ENCODE peak calls at places on chromosomes 7 and 10, in five cellular contexts. O is A549, C is lower lobe of right lung, P is cardiac fibroblast, J is ovary. E is an unnamed sample.

GRCh38 chr10:85864173-85864549 is 502.4 kb downstream of the GRID1 start:
- DNase-seq in P (no peak), C (no peak), O (no peak), J (no peak), E (no peak)

GRCh38 chr10:49542353-49542752 is 3.4 kb upstream of the ERCC6 start:
- DNase-seq in C (no peak), J (no peak), P (no peak), O (no peak), E (no peak)

GRCh38 chr10:44858988-44859387 is 52.1 kb upstream of the TMEM72 start:
- DNase-seq in C (no peak), O (no peak), J (no peak), P (peak), E (no peak)

GRCh38 chr7:131493559-131493958 is 62.9 kb downstream of the PODXL start:
- DNase-seq in J (no peak), C (no peak), O (no peak), P (no peak), E (no peak)

GRCh38 chr10:114550756-114551290 is 107.3 kb downstream of the ABLIM1 start:
- DNase-seq in C (no peak), O (peak), J (no peak), P (peak), E (peak)

GRCh38 chr7:154841731-154842331 is 161.1 kb downstream of the PAXIP1 start:
- DNase-seq in J (no peak), C (no peak), P (no peak), O (no peak), E (no peak)

GRCh38 chr7:157477550-157478212 is 140.9 kb downstream of the DNAJB6 start:
- DNase-seq in O (no peak), C (no peak), J (no peak), P (no peak), E (no peak)

GRCh38 chr7:30201921-30202320 is 67.1 kb downstream of the MTURN start:
- DNase-seq in C (no peak), O (no peak), J (no peak), P (no peak), E (no peak)

GRCh38 chr10:61124748-61125147 is 180.8 kb upstream of the RHOBTB1 start:
- DNase-seq in P (no peak), C (no peak), O (no peak), J (no peak), E (no peak)

GRCh38 chr10:78556700-78557432 is 511.9 kb upstream of the ZMIZ1 start:
- DNase-seq in C (no peak), O (no peak), P (no peak), J (no peak), E (no peak)

GRCh38 chr7:1513657-1514095 is 9.5 kb upstream of the INTS1 start:
- DNase-seq in P (peak), C (no peak), O (peak), J (no peak), E (no peak)

GRCh38 chr7:128811631-128812430 is 18.4 kb upstream of the FLNC start:
- DNase-seq in O (no peak), P (no peak), C (no peak), J (no peak), E (no peak)

GRCh38 chr7:27933691-27934565 is 194.0 kb downstream of the TAX1BP1 start:
- DNase-seq in P (peak), O (no peak), J (no peak), C (no peak), E (peak)

GRCh38 chr7:88243345-88243909 is 23.6 kb upstream of the SRI start:
- DNase-seq in J (no peak), P (peak), O (peak), C (no peak), E (peak)

GRCh38 chr10:44958196-44958896 is 1.3 kb upstream of the RASSF4 start:
- DNase-seq in O (no peak), P (peak), C (no peak), J (peak), E (peak)

DNA sequence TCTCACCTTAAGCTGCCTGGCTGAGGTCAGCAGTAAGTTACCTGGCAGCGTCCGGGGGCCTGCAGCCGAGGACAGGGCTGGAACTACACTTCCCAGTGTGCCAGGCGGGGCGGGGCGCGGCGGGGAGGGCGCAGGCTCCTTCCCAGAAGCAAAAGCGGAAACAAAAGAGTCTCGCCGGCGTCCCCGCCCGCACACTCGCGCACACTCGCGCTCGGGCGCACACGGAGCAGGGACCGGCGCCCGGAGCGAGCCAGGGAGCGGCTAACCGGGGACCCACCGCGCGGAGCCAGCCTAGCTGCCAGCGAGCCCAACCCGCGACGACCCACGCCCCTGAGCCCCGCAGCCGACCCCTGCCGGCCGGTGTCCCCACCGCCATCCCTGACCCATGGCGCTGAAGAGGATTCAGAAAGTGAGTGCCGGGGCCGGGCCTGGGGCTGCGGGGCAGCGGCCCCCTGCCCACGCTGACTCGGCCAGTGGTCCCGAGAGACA is at the start of gene UBE2D1:
- DNase-seq in P (peak), J (peak), O (peak), C (peak), E (peak)
- TF ChIP-seq CTCF in P (no peak), J (no peak), O (no peak), C (peak), E (peak)

DNA sequence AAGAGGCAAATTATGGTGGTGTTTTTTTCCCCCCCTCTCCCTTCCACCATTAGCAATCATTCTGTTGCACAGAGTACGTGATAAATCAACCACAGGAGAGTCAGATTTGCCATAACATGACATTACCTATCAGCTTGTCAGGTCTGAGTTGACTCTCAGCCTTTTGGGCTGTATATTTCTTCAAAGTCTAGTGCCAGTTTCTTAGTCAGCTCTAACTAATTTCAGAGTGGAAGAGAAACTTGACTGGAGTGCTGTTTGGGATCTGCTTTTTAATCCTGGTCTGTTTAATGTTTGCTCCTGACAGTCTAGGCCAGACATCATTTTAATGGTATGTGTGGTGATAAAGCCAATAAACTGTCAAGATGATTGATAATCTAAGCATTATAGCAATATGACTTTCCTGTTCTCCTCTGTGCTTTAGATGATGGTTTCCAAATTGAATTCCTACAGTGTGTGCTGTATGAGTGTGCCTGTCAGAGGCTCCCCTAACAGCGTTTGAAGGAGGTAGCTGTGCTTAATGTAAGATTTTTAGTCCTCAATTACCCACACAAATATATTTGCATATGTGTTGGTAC is 76.9 kb downstream of the LRMDA start:
- DNase-seq in O (peak), C (no peak), P (peak), J (no peak), E (no peak)
- TF ChIP-seq CTCF in O (no peak), C (no peak), P (no peak), J (no peak), E (no peak)

DNA sequence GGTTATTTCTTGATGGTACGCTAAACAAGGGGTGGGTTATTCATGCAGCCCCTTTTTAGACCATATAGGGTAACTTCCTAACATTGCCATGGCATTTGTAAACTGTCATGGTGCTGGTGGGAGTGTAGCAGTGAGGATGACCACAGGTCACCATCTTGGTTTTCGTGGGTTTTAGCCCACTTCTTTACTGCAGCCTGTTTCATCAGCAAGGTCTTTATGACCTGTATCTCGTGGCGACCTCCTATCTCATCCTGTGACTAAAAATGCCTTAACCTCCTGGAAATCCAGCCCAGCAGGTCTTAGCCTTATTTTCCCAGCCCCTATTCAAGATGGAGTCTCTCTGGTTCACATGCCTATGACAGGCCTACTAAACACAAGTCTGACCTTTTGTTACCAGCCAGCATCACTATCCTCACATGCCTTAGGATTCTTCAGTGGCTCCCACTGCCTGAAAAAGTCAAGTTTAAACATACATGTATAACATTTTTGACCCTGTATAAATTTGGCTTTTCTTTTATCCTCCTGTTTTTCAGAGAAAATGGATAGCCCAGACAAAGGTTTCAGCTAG is 13.2 kb upstream of the COBL start:
- DNase-seq in J (no peak), C (no peak), P (no peak), O (no peak), E (no peak)
- TF ChIP-seq CTCF in J (no peak), C (no peak), P (no peak), O (no peak), E (no peak)

DNA sequence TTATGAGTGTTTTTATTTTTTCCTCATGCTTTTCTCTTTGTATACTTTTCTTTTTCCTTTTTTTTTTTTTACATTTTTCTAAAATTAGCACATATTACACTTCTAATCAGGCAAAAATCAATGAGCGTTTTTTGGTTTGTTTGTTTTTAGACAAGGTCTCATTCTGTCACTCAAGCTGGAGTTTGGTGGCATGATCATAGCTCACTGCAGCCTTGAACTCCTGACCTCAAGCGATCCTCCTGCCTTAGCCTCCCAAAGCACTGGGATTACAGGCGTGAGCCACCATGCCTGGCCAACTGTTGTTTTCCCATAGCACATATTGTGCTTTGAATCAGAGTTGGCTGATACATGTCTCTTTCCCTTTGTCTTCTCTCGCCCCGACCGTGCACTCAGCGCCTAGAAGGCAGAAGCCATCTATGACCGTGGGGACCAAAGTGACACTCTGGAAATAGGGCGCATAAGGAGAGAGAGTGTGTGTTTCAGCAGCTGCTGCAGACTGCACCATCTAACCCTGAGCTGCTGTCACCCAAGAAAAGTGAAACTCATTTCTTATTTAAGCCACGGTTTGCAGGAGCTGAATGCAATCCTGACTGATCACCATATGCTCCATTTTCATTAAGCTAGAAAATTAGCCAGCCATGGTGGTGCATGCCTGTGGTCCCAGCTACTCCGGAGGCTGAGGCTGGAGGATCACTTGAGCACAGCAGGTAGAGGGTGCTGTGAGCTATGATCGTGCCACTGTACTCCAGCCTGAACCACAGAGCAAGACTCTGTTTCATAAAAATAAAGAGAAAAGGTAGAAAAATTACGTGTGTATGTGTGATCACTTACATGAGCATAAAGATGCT is 41.4 kb upstream of the GTF2I start:
- DNase-seq in P (no peak), J (no peak), O (no peak), C (no peak), E (no peak)
- TF ChIP-seq CTCF in P (no peak), J (no peak), O (no peak), C (no peak), E (no peak)

GRCh38 chr10:129658673-129659072 is 191.6 kb downstream of the MGMT start:
- DNase-seq in O (peak), C (no peak), J (no peak), P (peak), E (peak)
- TF ChIP-seq CTCF in O (no peak), C (no peak), J (no peak), P (peak), E (no peak)

DNA sequence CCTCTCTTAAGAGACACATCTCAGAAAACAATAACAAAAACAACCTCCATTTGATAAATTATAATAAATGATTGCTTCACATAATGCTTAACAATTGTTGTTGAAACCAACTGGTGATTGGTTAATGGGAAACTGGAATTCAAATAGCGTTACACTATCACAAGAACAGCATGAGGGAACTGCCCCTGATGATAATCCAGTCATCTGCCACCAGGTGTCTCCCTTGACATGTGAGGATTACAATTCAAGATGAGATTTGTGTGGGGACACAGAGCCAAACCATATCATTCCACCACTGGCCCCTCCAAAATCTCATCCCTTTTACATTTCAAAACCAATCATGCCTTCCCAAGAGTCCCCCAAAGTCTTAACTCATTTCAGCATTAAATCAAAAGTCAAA is 375.9 kb downstream of the BMPER start:
- DNase-seq in P (peak), O (peak), J (no peak), C (no peak), E (peak)
- TF ChIP-seq CTCF in P (peak), O (no peak), J (no peak), C (no peak), E (peak)

GRCh38 chr7:106542550-106543220 is 118.3 kb downstream of the CCDC71L start:
- DNase-seq in J (peak), C (no peak), O (peak), P (peak), E (peak)
- TF ChIP-seq CTCF in J (peak), C (peak), O (peak), P (peak), E (peak)

DNA sequence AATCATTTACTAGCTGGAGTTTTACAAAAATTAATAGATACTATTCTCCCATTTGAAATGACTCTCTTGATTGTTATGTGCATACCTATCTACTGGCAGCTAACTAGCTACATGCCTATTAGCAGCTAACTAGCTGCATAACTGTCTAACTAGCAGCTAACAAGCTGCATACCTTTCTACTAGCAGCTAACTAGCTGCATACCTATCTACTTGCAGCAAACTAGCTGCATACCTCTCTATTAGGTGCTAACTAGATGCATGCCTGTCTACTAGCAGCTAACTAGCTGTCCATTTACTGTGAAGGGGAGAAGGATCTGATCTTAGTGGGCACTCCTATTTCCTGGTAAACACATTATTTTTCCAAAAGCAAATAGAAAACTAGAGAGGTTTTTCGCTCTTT is 439.4 kb upstream of the PFKP start:
- DNase-seq in J (no peak), C (no peak), P (no peak), O (no peak), E (no peak)
- TF ChIP-seq CTCF in J (no peak), C (no peak), P (no peak), O (no peak), E (no peak)

E was measured in MCF 10A.